ENCODE peak calls at places on chromosomes 11 and 22, in four cellular contexts. B is activated effector memory CD4-positive, alpha-beta T cell treated with Interleukin-2 at 50 U/mL for 16 hours; X is chondrocyte; Y is dorsolateral prefrontal cortex. D is an unnamed sample.

GRCh38 chr11:70883973-70884688 is 368.2 kb downstream of the SHANK2 start:
- DNase-seq in B (no peak), X (no peak), Y (no peak), D (no peak)

GRCh38 chr11:121105063-121105480 is 4.0 kb downstream of the TECTA start:
- DNase-seq in B (no peak), Y (no peak), X (no peak), D (no peak)

GRCh38 chr22:18133452-18133851 is 16.5 kb upstream of the USP18 start:
- DNase-seq in Y (no peak), B (no peak), X (no peak), D (no peak)

GRCh38 chr22:17496843-17497242 is 66.5 kb upstream of the SLC25A18 start:
- DNase-seq in B (no peak), Y (no peak), X (no peak), D (no peak)

GRCh38 chr11:12050470-12050891 is 42.1 kb upstream of the DKK3 start:
- DNase-seq in B (no peak), Y (no peak), X (no peak), D (no peak)

GRCh38 chr11:3626250-3626960 is 15.4 kb downstream of the ART5 start:
- DNase-seq in Y (no peak), X (peak; percentile 59), B (no peak), D (no peak)

GRCh38 chr22:41285441-41285819 is 557 bp downstream of the RANGAP1 start:
- DNase-seq in X (no peak), Y (peak; percentile 69), B (peak; percentile 78), D (peak; percentile 85)

GRCh38 chr22:48627203-48627602 is 1200.5 kb downstream of the BRD1 start:
- DNase-seq in Y (no peak), X (no peak), B (no peak), D (no peak)

GRCh38 chr11:120073196-120073595 is 64.7 kb downstream of the TRIM29 start:
- DNase-seq in Y (no peak), X (no peak), B (no peak), D (no peak)

GRCh38 chr11:45272701-45273100 is 13.4 kb downstream of the SYT13 start:
- DNase-seq in X (no peak), Y (no peak), B (no peak), D (no peak)

GRCh38 chr22:35627267-35628041 is 10.3 kb upstream of the MB start:
- DNase-seq in B (peak; percentile 18), Y (no peak), X (peak; percentile 77), D (no peak)

GRCh38 chr22:38696606-38697005 is 4.1 kb downstream of the JOSD1 start:
- DNase-seq in X (no peak), Y (no peak), B (no peak), D (no peak)

GRCh38 chr11:102798012-102798746 is at the start of gene MMP1:
- DNase-seq in Y (no peak), B (no peak), X (no peak), D (no peak)

GRCh38 chr11:30889116-30889765 is 303.1 kb upstream of the MPPED2 start:
- DNase-seq in B (no peak), Y (no peak), X (no peak), D (no peak)

GRCh38 chr11:113546757-113547507 is 71.7 kb upstream of the DRD2 start:
- DNase-seq in Y (no peak), X (no peak), B (no peak), D (no peak)

GRCh38 chr11:76062733-76063132 is 143.6 kb downstream of the WNT11 start:
- DNase-seq in X (no peak), B (no peak), Y (no peak), D (no peak)

GRCh38 chr11:12393691-12394090 is 16.3 kb downstream of the PARVA start:
- DNase-seq in B (no peak), X (no peak), Y (no peak), D (no peak)

GRCh38 chr11:35288817-35289541 is 130.4 kb downstream of the SLC1A2 start:
- DNase-seq in B (no peak), X (no peak), Y (no peak), D (peak; percentile 63)

GRCh38 chr22:37763012-37763411 is 44.7 kb upstream of the GCAT start:
- DNase-seq in B (no peak), X (no peak), Y (no peak), D (no peak)

GRCh38 chr11:2300290-2300935 is 1.3 kb downstream of the C11orf21 start:
- DNase-seq in X (no peak), Y (no peak), B (no peak), D (no peak)

D was measured in retinal pigment epithelial cell.